ENCODE peak calls at places on chromosome 4, in ten cellular contexts. L is WTC11, H is tibial nerve, P is progenitor cell of endocrine pancreas, Z is omental fat pad, A is OCI-LY7, D is GM10248, X is GM13977, O is heart left ventricle, S is neural progenitor cell. T is an unnamed sample.

GRCh38 chr4:55733874-55734437 is 85.6 kb upstream of the EXOC1L start:
- DNase-seq in L (no peak), D (no peak), H (peak; percentile 48), P (no peak), A (no peak), O (no peak), Z (peak; percentile 58), X (no peak), S (no peak), T (no peak)

GRCh38 chr4:151260526-151260925 is 16.4 kb upstream of the PRSS48 start:
- DNase-seq in P (no peak), H (no peak), O (no peak), X (no peak), A (no peak), S (no peak), L (no peak), D (no peak), Z (no peak), T (no peak)

GRCh38 chr4:88794952-88795351 is 97.3 kb upstream of the NAP1L5 start:
- DNase-seq in A (no peak), P (no peak), H (no peak), S (no peak), Z (no peak), D (no peak), X (no peak), L (no peak), O (no peak), T (no peak)

GRCh38 chr4:181645489-181645888 is 597.7 kb upstream of the TENM3 start:
- DNase-seq in D (no peak), H (no peak), Z (no peak), P (no peak), L (no peak), O (no peak), A (no peak), X (no peak), S (no peak), T (no peak)

GRCh38 chr4:74109116-74109791 is 10.3 kb upstream of the CXCL2 start:
- DNase-seq in P (no peak), S (peak; percentile 28), Z (no peak), A (no peak), L (peak; percentile 35), H (peak; percentile 50), X (no peak), O (peak; percentile 58), D (no peak), T (peak; percentile 73)

GRCh38 chr4:13547563-13548041 is 3.3 kb upstream of the NKX3-2 start:
- DNase-seq in H (no peak), O (peak; percentile 58), P (no peak), S (peak; percentile 70), D (peak; percentile 57), L (peak; percentile 52), A (peak; percentile 78), Z (no peak), X (peak; percentile 75), T (peak; percentile 79)

GRCh38 chr4:1723131-1723801 is 1.9 kb downstream of the TACC3 start:
- DNase-seq in A (peak; percentile 94), P (no peak), L (no peak), S (no peak), Z (no peak), D (peak; percentile 38), X (peak; percentile 46), H (no peak), O (peak; percentile 47), T (no peak)

GRCh38 chr4:176671532-176671931 is 121.2 kb downstream of the VEGFC start:
- DNase-seq in S (no peak), X (no peak), Z (peak; percentile 39), L (no peak), D (no peak), H (no peak), P (no peak), O (no peak), A (no peak), T (no peak)

GRCh38 chr4:176193126-176193525 is 2.3 kb downstream of the SPATA4 start:
- DNase-seq in L (no peak), O (no peak), H (no peak), A (no peak), X (no peak), Z (no peak), D (no peak), P (no peak), S (no peak), T (no peak)

GRCh38 chr4:114217150-114217817 is 237.8 kb upstream of the ARSJ start:
- DNase-seq in X (no peak), Z (no peak), D (no peak), S (no peak), O (peak; percentile 35), L (no peak), H (no peak), A (no peak), P (no peak), T (no peak)

GRCh38 chr4:37425857-37426256 is 181.3 kb downstream of the NWD2 start:
- DNase-seq in P (no peak), A (no peak), D (no peak), L (no peak), X (no peak), O (no peak), Z (no peak), H (no peak), S (no peak), T (no peak)

GRCh38 chr4:11640584-11640983 is 211.9 kb upstream of the HS3ST1 start:
- DNase-seq in H (no peak), D (no peak), X (no peak), L (no peak), S (no peak), A (no peak), P (no peak), O (no peak), Z (no peak), T (no peak)

GRCh38 chr4:55568905-55569504 is 22.3 kb upstream of the CLOCK start:
- DNase-seq in H (no peak), Z (no peak), P (no peak), D (no peak), O (no peak), X (no peak), S (no peak), A (no peak), L (no peak), T (no peak)

GRCh38 chr4:74230902-74231499 is 73.1 kb downstream of the MTHFD2L start:
- DNase-seq in A (no peak), L (no peak), H (no peak), Z (no peak), O (no peak), X (no peak), P (no peak), D (no peak), S (no peak), T (no peak)

GRCh38 chr4:336099-336892 is 1.3 kb upstream of the ZNF141 start:
- DNase-seq in D (peak; percentile 38), P (peak; percentile 18), O (peak; percentile 79), H (peak; percentile 8), A (no peak), L (peak; percentile 27), X (peak; percentile 47), Z (no peak), S (peak; percentile 21), T (peak; percentile 71)

DNA sequence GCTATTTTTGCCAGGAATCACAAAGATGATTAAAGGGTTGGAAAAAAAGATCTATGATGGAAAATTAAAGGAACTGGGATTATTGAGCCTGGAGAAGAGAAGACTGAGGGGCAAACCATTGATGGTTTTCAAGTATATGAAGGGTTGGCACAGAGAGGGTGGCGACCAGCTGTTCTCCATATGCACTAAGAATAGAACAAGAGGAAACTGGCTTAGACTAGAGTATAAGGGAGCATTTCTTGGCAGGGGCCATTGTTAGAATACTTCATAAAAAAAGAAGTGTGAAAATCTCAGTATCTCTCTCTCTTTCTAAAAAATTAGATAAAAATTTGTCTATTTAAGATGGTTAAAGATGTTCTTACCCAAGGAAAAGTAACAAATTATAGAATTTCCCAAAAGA is 75.1 kb downstream of the NPNT start:
- DNase-seq in S (no peak), D (no peak), X (no peak), H (no peak), A (no peak), O (no peak), L (no peak), Z (no peak), P (no peak), T (no peak)
- TF ChIP-seq CTCF in S (no peak), D (no peak), X (no peak), H (no peak), A (no peak), O (no peak), L (no peak), Z (no peak), P (no peak), T (no peak)

GRCh38 chr4:168751263-168752225 is 254.7 kb downstream of the PALLD start:
- DNase-seq in X (no peak), D (no peak), L (no peak), Z (no peak), O (no peak), S (no peak), A (no peak), H (no peak), P (no peak), T (no peak)
- TF ChIP-seq CTCF in X (no peak), D (no peak), L (no peak), Z (no peak), O (no peak), S (no peak), A (no peak), H (no peak), P (no peak), T (no peak)

DNA sequence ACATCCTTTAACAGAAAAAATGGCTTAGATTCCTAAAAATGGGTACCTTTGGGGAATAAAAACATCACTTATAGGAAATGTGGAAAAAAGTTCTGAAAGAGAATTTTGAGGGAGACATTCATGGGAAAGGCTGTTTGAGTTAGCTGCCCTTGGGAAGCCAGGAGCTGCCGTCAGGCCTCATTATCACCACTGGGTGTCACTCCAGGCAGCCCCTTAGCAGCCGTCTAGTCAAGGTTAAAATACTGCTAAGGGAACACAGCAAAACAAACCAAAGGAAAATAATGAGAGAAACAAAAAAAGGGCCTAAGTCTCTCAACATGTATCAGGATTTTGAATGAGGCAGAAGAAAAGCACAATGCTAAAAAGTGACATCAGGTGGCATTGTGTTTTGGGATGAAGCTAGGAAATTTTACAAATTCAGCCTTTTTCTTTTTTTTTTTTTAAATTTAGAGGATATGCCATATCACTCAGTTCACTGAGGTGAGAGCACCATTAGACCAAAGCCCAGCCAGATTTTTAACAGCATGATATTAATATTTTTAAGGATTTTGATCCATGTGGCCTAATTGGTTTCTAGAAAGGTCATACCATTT is 235.3 kb downstream of the GPAT3 start:
- DNase-seq in P (peak; percentile 21), Z (no peak), O (no peak), S (peak; percentile 50), X (peak; percentile 18), L (peak; percentile 70), H (no peak), D (peak; percentile 14), A (peak; percentile 14), T (peak; percentile 87)
- TF ChIP-seq CTCF in P (peak; percentile 80), Z (no peak), O (peak; percentile 40), S (peak; percentile 70), X (peak; percentile 55), L (peak; percentile 19), H (peak; percentile 17), D (peak; percentile 45), A (peak; percentile 70), T (peak; percentile 89)

GRCh38 chr4:134906404-134907023 is 704.9 kb upstream of the PABPC4L start:
- DNase-seq in Z (no peak), X (no peak), A (no peak), O (no peak), H (no peak), D (no peak), S (peak; percentile 49), L (no peak), P (no peak), T (peak; percentile 67)

DNA sequence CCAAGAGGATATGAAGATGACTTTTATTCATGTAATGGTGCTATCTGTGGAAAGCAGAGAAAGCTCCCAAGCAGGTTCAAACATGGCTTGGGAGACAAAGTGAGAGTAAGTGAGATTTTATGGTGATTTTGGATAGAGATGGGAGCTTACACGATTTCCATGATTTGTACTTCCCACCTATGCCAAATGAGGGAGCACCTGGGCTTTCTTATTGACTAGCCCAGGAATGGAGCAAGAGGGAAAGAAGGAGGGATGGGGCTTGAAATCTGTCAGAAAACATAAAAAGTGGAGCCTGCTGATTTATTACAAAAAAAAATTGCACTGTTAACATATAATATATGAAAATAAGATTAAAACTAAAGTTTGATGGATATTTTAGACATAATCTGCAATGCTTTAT is 703.5 kb upstream of the PABPC4L start:
- DNase-seq in D (no peak), O (no peak), L (no peak), A (no peak), Z (no peak), H (no peak), X (no peak), P (no peak), S (no peak), T (no peak)
- TF ChIP-seq CTCF in D (no peak), O (no peak), L (no peak), A (no peak), Z (no peak), H (no peak), X (no peak), P (no peak), S (peak; percentile 5), T (peak; percentile 45)

T was measured in endodermal cell.